ENCODE peak calls at places on chromosomes 3 and 15, in five cellular contexts. One of them, this sample, is unnamed.

GRCh38 chr15:60299452-60300047 is 98.2 kb downstream of the ANXA2 start:
- DNase-seq in stimulated activated naive CD4-positive, alpha-beta T cell treated with Interleukin-2 at 50 U/mL for 16 hours: no peak
- DNase-seq in stimulated activated CD4-positive, alpha-beta T cell treated with anti-CD3 and anti-CD28 coated beads, Interleukin-4, amount 100 ng/mL, for 4 hours: no peak
- DNase-seq in GM06990: no peak
- DNase-seq in stimulated activated CD8-positive, alpha-beta memory T cell treated with anti-CD3 and anti-CD28 coated beads, Interleukin-12 subunit alpha, Interleukin-12 subunit beta, amount 100 ng/mL, for 4 hours: no peak
- DNase-seq in this sample: peak; percentile 27

GRCh38 chr15:99019558-99020540 is 12.3 kb upstream of the PGPEP1L start:
- DNase-seq in stimulated activated naive CD4-positive, alpha-beta T cell treated with Interleukin-2 at 50 U/mL for 16 hours: no peak
- DNase-seq in stimulated activated CD4-positive, alpha-beta T cell treated with anti-CD3 and anti-CD28 coated beads, Interleukin-4, amount 100 ng/mL, for 4 hours: no peak
- DNase-seq in GM06990: no peak
- DNase-seq in stimulated activated CD8-positive, alpha-beta memory T cell treated with anti-CD3 and anti-CD28 coated beads, Interleukin-12 subunit alpha, Interleukin-12 subunit beta, amount 100 ng/mL, for 4 hours: no peak
- DNase-seq in this sample: no peak

GRCh38 chr15:88299502-88299901 is 43.0 kb upstream of the NTRK3 start:
- DNase-seq in stimulated activated naive CD4-positive, alpha-beta T cell treated with Interleukin-2 at 50 U/mL for 16 hours: no peak
- DNase-seq in stimulated activated CD4-positive, alpha-beta T cell treated with anti-CD3 and anti-CD28 coated beads, Interleukin-4, amount 100 ng/mL, for 4 hours: no peak
- DNase-seq in GM06990: no peak
- DNase-seq in stimulated activated CD8-positive, alpha-beta memory T cell treated with anti-CD3 and anti-CD28 coated beads, Interleukin-12 subunit alpha, Interleukin-12 subunit beta, amount 100 ng/mL, for 4 hours: no peak
- DNase-seq in this sample: no peak

GRCh38 chr15:43471975-43472374 is 21.0 kb downstream of the TP53BP1 start:
- DNase-seq in stimulated activated naive CD4-positive, alpha-beta T cell treated with Interleukin-2 at 50 U/mL for 16 hours: no peak
- DNase-seq in stimulated activated CD4-positive, alpha-beta T cell treated with anti-CD3 and anti-CD28 coated beads, Interleukin-4, amount 100 ng/mL, for 4 hours: no peak
- DNase-seq in GM06990: no peak
- DNase-seq in stimulated activated CD8-positive, alpha-beta memory T cell treated with anti-CD3 and anti-CD28 coated beads, Interleukin-12 subunit alpha, Interleukin-12 subunit beta, amount 100 ng/mL, for 4 hours: no peak
- DNase-seq in this sample: no peak

GRCh38 chr3:120181632-120182031 is 87.4 kb upstream of the GSK3B start:
- DNase-seq in stimulated activated naive CD4-positive, alpha-beta T cell treated with Interleukin-2 at 50 U/mL for 16 hours: no peak
- DNase-seq in stimulated activated CD4-positive, alpha-beta T cell treated with anti-CD3 and anti-CD28 coated beads, Interleukin-4, amount 100 ng/mL, for 4 hours: no peak
- DNase-seq in GM06990: no peak
- DNase-seq in stimulated activated CD8-positive, alpha-beta memory T cell treated with anti-CD3 and anti-CD28 coated beads, Interleukin-12 subunit alpha, Interleukin-12 subunit beta, amount 100 ng/mL, for 4 hours: no peak
- DNase-seq in this sample: no peak

GRCh38 chr3:17115186-17115585 is 230.4 kb downstream of the PLCL2 start:
- DNase-seq in stimulated activated naive CD4-positive, alpha-beta T cell treated with Interleukin-2 at 50 U/mL for 16 hours: no peak
- DNase-seq in stimulated activated CD4-positive, alpha-beta T cell treated with anti-CD3 and anti-CD28 coated beads, Interleukin-4, amount 100 ng/mL, for 4 hours: no peak
- DNase-seq in GM06990: no peak
- DNase-seq in stimulated activated CD8-positive, alpha-beta memory T cell treated with anti-CD3 and anti-CD28 coated beads, Interleukin-12 subunit alpha, Interleukin-12 subunit beta, amount 100 ng/mL, for 4 hours: no peak
- DNase-seq in this sample: no peak

GRCh38 chr15:42084465-42085235 is 9.7 kb downstream of the PLA2G4D start:
- DNase-seq in stimulated activated naive CD4-positive, alpha-beta T cell treated with Interleukin-2 at 50 U/mL for 16 hours: peak; percentile 20
- DNase-seq in stimulated activated CD4-positive, alpha-beta T cell treated with anti-CD3 and anti-CD28 coated beads, Interleukin-4, amount 100 ng/mL, for 4 hours: peak; percentile 35
- DNase-seq in GM06990: peak; percentile 57
- DNase-seq in stimulated activated CD8-positive, alpha-beta memory T cell treated with anti-CD3 and anti-CD28 coated beads, Interleukin-12 subunit alpha, Interleukin-12 subunit beta, amount 100 ng/mL, for 4 hours: no peak
- DNase-seq in this sample: peak; percentile 78

GRCh38 chr3:61360297-61360696 is 109.0 kb upstream of the FHIT start:
- DNase-seq in stimulated activated naive CD4-positive, alpha-beta T cell treated with Interleukin-2 at 50 U/mL for 16 hours: no peak
- DNase-seq in stimulated activated CD4-positive, alpha-beta T cell treated with anti-CD3 and anti-CD28 coated beads, Interleukin-4, amount 100 ng/mL, for 4 hours: no peak
- DNase-seq in GM06990: no peak
- DNase-seq in stimulated activated CD8-positive, alpha-beta memory T cell treated with anti-CD3 and anti-CD28 coated beads, Interleukin-12 subunit alpha, Interleukin-12 subunit beta, amount 100 ng/mL, for 4 hours: no peak
- DNase-seq in this sample: no peak

GRCh38 chr3:142213298-142213697 is 12.1 kb downstream of the GK5 start:
- DNase-seq in stimulated activated naive CD4-positive, alpha-beta T cell treated with Interleukin-2 at 50 U/mL for 16 hours: no peak
- DNase-seq in stimulated activated CD4-positive, alpha-beta T cell treated with anti-CD3 and anti-CD28 coated beads, Interleukin-4, amount 100 ng/mL, for 4 hours: no peak
- DNase-seq in GM06990: no peak
- DNase-seq in stimulated activated CD8-positive, alpha-beta memory T cell treated with anti-CD3 and anti-CD28 coated beads, Interleukin-12 subunit alpha, Interleukin-12 subunit beta, amount 100 ng/mL, for 4 hours: no peak
- DNase-seq in this sample: peak; percentile 61

GRCh38 chr3:16243706-16244490 is 20.8 kb downstream of the DPH3 start:
- DNase-seq in stimulated activated naive CD4-positive, alpha-beta T cell treated with Interleukin-2 at 50 U/mL for 16 hours: no peak
- DNase-seq in stimulated activated CD4-positive, alpha-beta T cell treated with anti-CD3 and anti-CD28 coated beads, Interleukin-4, amount 100 ng/mL, for 4 hours: no peak
- DNase-seq in GM06990: no peak
- DNase-seq in stimulated activated CD8-positive, alpha-beta memory T cell treated with anti-CD3 and anti-CD28 coated beads, Interleukin-12 subunit alpha, Interleukin-12 subunit beta, amount 100 ng/mL, for 4 hours: no peak
- DNase-seq in this sample: no peak

GRCh38 chr15:84001037-84001436 is 234.5 kb upstream of the GOLGA6L4 start:
- DNase-seq in stimulated activated naive CD4-positive, alpha-beta T cell treated with Interleukin-2 at 50 U/mL for 16 hours: no peak
- DNase-seq in stimulated activated CD4-positive, alpha-beta T cell treated with anti-CD3 and anti-CD28 coated beads, Interleukin-4, amount 100 ng/mL, for 4 hours: no peak
- DNase-seq in GM06990: no peak
- DNase-seq in stimulated activated CD8-positive, alpha-beta memory T cell treated with anti-CD3 and anti-CD28 coated beads, Interleukin-12 subunit alpha, Interleukin-12 subunit beta, amount 100 ng/mL, for 4 hours: no peak
- DNase-seq in this sample: no peak

GRCh38 chr3:42803800-42804112 is 534 bp downstream of the HIGD1A start:
- DNase-seq in stimulated activated naive CD4-positive, alpha-beta T cell treated with Interleukin-2 at 50 U/mL for 16 hours: peak; percentile 46
- DNase-seq in stimulated activated CD4-positive, alpha-beta T cell treated with anti-CD3 and anti-CD28 coated beads, Interleukin-4, amount 100 ng/mL, for 4 hours: peak; percentile 32
- DNase-seq in GM06990: no peak
- DNase-seq in stimulated activated CD8-positive, alpha-beta memory T cell treated with anti-CD3 and anti-CD28 coated beads, Interleukin-12 subunit alpha, Interleukin-12 subunit beta, amount 100 ng/mL, for 4 hours: peak; percentile 7
- DNase-seq in this sample: peak; percentile 64

GRCh38 chr3:12287727-12288465 is 974 bp upstream of the PPARG start:
- DNase-seq in stimulated activated naive CD4-positive, alpha-beta T cell treated with Interleukin-2 at 50 U/mL for 16 hours: no peak
- DNase-seq in stimulated activated CD4-positive, alpha-beta T cell treated with anti-CD3 and anti-CD28 coated beads, Interleukin-4, amount 100 ng/mL, for 4 hours: no peak
- DNase-seq in GM06990: no peak
- DNase-seq in stimulated activated CD8-positive, alpha-beta memory T cell treated with anti-CD3 and anti-CD28 coated beads, Interleukin-12 subunit alpha, Interleukin-12 subunit beta, amount 100 ng/mL, for 4 hours: no peak
- DNase-seq in this sample: peak; percentile 76

GRCh38 chr15:41115088-41115651 is 910 bp downstream of the INO80 start:
- DNase-seq in stimulated activated naive CD4-positive, alpha-beta T cell treated with Interleukin-2 at 50 U/mL for 16 hours: no peak
- DNase-seq in stimulated activated CD4-positive, alpha-beta T cell treated with anti-CD3 and anti-CD28 coated beads, Interleukin-4, amount 100 ng/mL, for 4 hours: no peak
- DNase-seq in GM06990: peak; percentile 8
- DNase-seq in stimulated activated CD8-positive, alpha-beta memory T cell treated with anti-CD3 and anti-CD28 coated beads, Interleukin-12 subunit alpha, Interleukin-12 subunit beta, amount 100 ng/mL, for 4 hours: no peak
- DNase-seq in this sample: no peak

GRCh38 chr15:50145451-50145872 is 26.4 kb upstream of the ATP8B4 start:
- DNase-seq in stimulated activated naive CD4-positive, alpha-beta T cell treated with Interleukin-2 at 50 U/mL for 16 hours: no peak
- DNase-seq in stimulated activated CD4-positive, alpha-beta T cell treated with anti-CD3 and anti-CD28 coated beads, Interleukin-4, amount 100 ng/mL, for 4 hours: no peak
- DNase-seq in GM06990: no peak
- DNase-seq in stimulated activated CD8-positive, alpha-beta memory T cell treated with anti-CD3 and anti-CD28 coated beads, Interleukin-12 subunit alpha, Interleukin-12 subunit beta, amount 100 ng/mL, for 4 hours: no peak
- DNase-seq in this sample: peak; percentile 25

GRCh38 chr15:42108808-42109207 is 14.4 kb upstream of the PLA2G4D start:
- DNase-seq in stimulated activated naive CD4-positive, alpha-beta T cell treated with Interleukin-2 at 50 U/mL for 16 hours: no peak
- DNase-seq in stimulated activated CD4-positive, alpha-beta T cell treated with anti-CD3 and anti-CD28 coated beads, Interleukin-4, amount 100 ng/mL, for 4 hours: no peak
- DNase-seq in GM06990: no peak
- DNase-seq in stimulated activated CD8-positive, alpha-beta memory T cell treated with anti-CD3 and anti-CD28 coated beads, Interleukin-12 subunit alpha, Interleukin-12 subunit beta, amount 100 ng/mL, for 4 hours: no peak
- DNase-seq in this sample: no peak

GRCh38 chr3:66083961-66084270 is 45.2 kb upstream of the MAGI1 start:
- DNase-seq in stimulated activated naive CD4-positive, alpha-beta T cell treated with Interleukin-2 at 50 U/mL for 16 hours: no peak
- DNase-seq in stimulated activated CD4-positive, alpha-beta T cell treated with anti-CD3 and anti-CD28 coated beads, Interleukin-4, amount 100 ng/mL, for 4 hours: no peak
- DNase-seq in GM06990: no peak
- DNase-seq in stimulated activated CD8-positive, alpha-beta memory T cell treated with anti-CD3 and anti-CD28 coated beads, Interleukin-12 subunit alpha, Interleukin-12 subunit beta, amount 100 ng/mL, for 4 hours: no peak
- DNase-seq in this sample: no peak

GRCh38 chr15:92653836-92654524 is 1.6 kb downstream of the FAM174B start:
- DNase-seq in stimulated activated naive CD4-positive, alpha-beta T cell treated with Interleukin-2 at 50 U/mL for 16 hours: no peak
- DNase-seq in stimulated activated CD4-positive, alpha-beta T cell treated with anti-CD3 and anti-CD28 coated beads, Interleukin-4, amount 100 ng/mL, for 4 hours: no peak
- DNase-seq in GM06990: no peak
- DNase-seq in stimulated activated CD8-positive, alpha-beta memory T cell treated with anti-CD3 and anti-CD28 coated beads, Interleukin-12 subunit alpha, Interleukin-12 subunit beta, amount 100 ng/mL, for 4 hours: no peak
- DNase-seq in this sample: no peak